ENCODE peak calls at places on chromosomes 6 and 20, in eight cellular contexts. One of them, this sample, is unnamed.

GRCh38 chr6:45074423-45074822 is 253.7 kb upstream of the RUNX2 start:
- ATAC-seq in HepG2: no peak
- ATAC-seq in right lobe of liver: no peak
- ATAC-seq in upper lobe of left lung: no peak
- ATAC-seq in IMR-90: no peak
- ATAC-seq in heart left ventricle: no peak
- ATAC-seq in body of pancreas: no peak
- ATAC-seq in GM12878: no peak
- ATAC-seq in this sample: no peak

GRCh38 chr20:58837717-58838116 is 13.0 kb downstream of the GNAS-AS1 start:
- ATAC-seq in heart left ventricle: no peak
- ATAC-seq in right lobe of liver: no peak
- ATAC-seq in IMR-90: no peak
- ATAC-seq in HepG2: no peak
- ATAC-seq in body of pancreas: no peak
- ATAC-seq in GM12878: no peak
- ATAC-seq in upper lobe of left lung: no peak
- ATAC-seq in this sample: no peak

GRCh38 chr6:16450285-16450684 is 211.9 kb downstream of the GMPR start:
- ATAC-seq in HepG2: no peak
- ATAC-seq in upper lobe of left lung: no peak
- ATAC-seq in body of pancreas: no peak
- ATAC-seq in GM12878: no peak
- ATAC-seq in IMR-90: peak; percentile 92
- ATAC-seq in right lobe of liver: no peak
- ATAC-seq in heart left ventricle: no peak
- ATAC-seq in this sample: no peak

GRCh38 chr6:31350551-31350950 is 6.4 kb downstream of the HLA-B start:
- ATAC-seq in GM12878: peak; percentile 29
- ATAC-seq in body of pancreas: no peak
- ATAC-seq in upper lobe of left lung: no peak
- ATAC-seq in HepG2: no peak
- ATAC-seq in IMR-90: no peak
- ATAC-seq in heart left ventricle: no peak
- ATAC-seq in right lobe of liver: no peak
- ATAC-seq in this sample: no peak

GRCh38 chr20:49310695-49311094 is 32.8 kb upstream of the ZNFX1 start:
- ATAC-seq in body of pancreas: no peak
- ATAC-seq in upper lobe of left lung: no peak
- ATAC-seq in HepG2: no peak
- ATAC-seq in GM12878: no peak
- ATAC-seq in heart left ventricle: no peak
- ATAC-seq in right lobe of liver: peak; percentile 16
- ATAC-seq in IMR-90: no peak
- ATAC-seq in this sample: no peak

GRCh38 chr6:26032387-26033131 is 54.7 kb upstream of the HFE start:
- ATAC-seq in heart left ventricle: no peak
- ATAC-seq in GM12878: peak; percentile 6
- ATAC-seq in HepG2: peak; percentile 22
- ATAC-seq in IMR-90: peak; percentile 12
- ATAC-seq in right lobe of liver: peak; percentile 19
- ATAC-seq in body of pancreas: peak; percentile 11
- ATAC-seq in upper lobe of left lung: peak; percentile 15
- ATAC-seq in this sample: peak; percentile 13

GRCh38 chr6:45946887-45947286 is 68.8 kb downstream of the CLIC5 start:
- ATAC-seq in upper lobe of left lung: no peak
- ATAC-seq in right lobe of liver: no peak
- ATAC-seq in IMR-90: no peak
- ATAC-seq in HepG2: no peak
- ATAC-seq in GM12878: no peak
- ATAC-seq in body of pancreas: no peak
- ATAC-seq in heart left ventricle: peak; percentile 14
- ATAC-seq in this sample: no peak

GRCh38 chr6:12013368-12013617 is 1.2 kb downstream of the HIVEP1 start:
- ATAC-seq in right lobe of liver: no peak
- ATAC-seq in HepG2: peak; percentile 0
- ATAC-seq in IMR-90: no peak
- ATAC-seq in heart left ventricle: no peak
- ATAC-seq in upper lobe of left lung: no peak
- ATAC-seq in GM12878: no peak
- ATAC-seq in body of pancreas: no peak
- ATAC-seq in this sample: no peak

GRCh38 chr20:3711418-3712043 is 869 bp downstream of the SIGLEC1 start:
- ATAC-seq in heart left ventricle: no peak
- ATAC-seq in GM12878: no peak
- ATAC-seq in HepG2: no peak
- ATAC-seq in IMR-90: no peak
- ATAC-seq in right lobe of liver: peak; percentile 6
- ATAC-seq in upper lobe of left lung: no peak
- ATAC-seq in body of pancreas: no peak
- ATAC-seq in this sample: no peak

GRCh38 chr6:89057759-89058158 is 22.8 kb upstream of the PNRC1 start:
- ATAC-seq in right lobe of liver: no peak
- ATAC-seq in GM12878: no peak
- ATAC-seq in body of pancreas: no peak
- ATAC-seq in heart left ventricle: no peak
- ATAC-seq in IMR-90: no peak
- ATAC-seq in HepG2: no peak
- ATAC-seq in upper lobe of left lung: no peak
- ATAC-seq in this sample: no peak

GRCh38 chr6:134039116-134039515 is 13.3 kb downstream of the SLC2A12 start:
- ATAC-seq in body of pancreas: no peak
- ATAC-seq in HepG2: no peak
- ATAC-seq in right lobe of liver: no peak
- ATAC-seq in IMR-90: no peak
- ATAC-seq in GM12878: no peak
- ATAC-seq in heart left ventricle: no peak
- ATAC-seq in upper lobe of left lung: no peak
- ATAC-seq in this sample: no peak

GRCh38 chr20:1491281-1491840 is at the start of gene SIRPB2:
- ATAC-seq in HepG2: no peak
- ATAC-seq in upper lobe of left lung: peak; percentile 73
- ATAC-seq in body of pancreas: no peak
- ATAC-seq in heart left ventricle: peak; percentile 45
- ATAC-seq in GM12878: no peak
- ATAC-seq in right lobe of liver: peak; percentile 77
- ATAC-seq in IMR-90: no peak
- ATAC-seq in this sample: peak; percentile 72

GRCh38 chr6:143248359-143248758 is 187.7 kb downstream of the AIG1 start:
- ATAC-seq in right lobe of liver: no peak
- ATAC-seq in body of pancreas: no peak
- ATAC-seq in upper lobe of left lung: no peak
- ATAC-seq in IMR-90: no peak
- ATAC-seq in HepG2: no peak
- ATAC-seq in heart left ventricle: no peak
- ATAC-seq in GM12878: no peak
- ATAC-seq in this sample: no peak

GRCh38 chr6:144314003-144314485 is 28.9 kb downstream of the UTRN start:
- ATAC-seq in body of pancreas: peak; percentile 51
- ATAC-seq in HepG2: peak; percentile 34
- ATAC-seq in IMR-90: peak; percentile 61
- ATAC-seq in right lobe of liver: peak; percentile 73
- ATAC-seq in heart left ventricle: peak; percentile 88
- ATAC-seq in upper lobe of left lung: peak; percentile 97
- ATAC-seq in GM12878: no peak
- ATAC-seq in this sample: peak; percentile 79

GRCh38 chr20:10699506-10699905 is 25.7 kb upstream of the JAG1 start:
- ATAC-seq in body of pancreas: no peak
- ATAC-seq in GM12878: no peak
- ATAC-seq in upper lobe of left lung: no peak
- ATAC-seq in HepG2: no peak
- ATAC-seq in heart left ventricle: no peak
- ATAC-seq in IMR-90: no peak
- ATAC-seq in right lobe of liver: no peak
- ATAC-seq in this sample: no peak

GRCh38 chr20:24370911-24371695 is 98.3 kb upstream of the SYNDIG1 start:
- ATAC-seq in HepG2: no peak
- ATAC-seq in IMR-90: no peak
- ATAC-seq in heart left ventricle: no peak
- ATAC-seq in right lobe of liver: no peak
- ATAC-seq in GM12878: no peak
- ATAC-seq in body of pancreas: no peak
- ATAC-seq in upper lobe of left lung: peak; percentile 32
- ATAC-seq in this sample: no peak

GRCh38 chr20:62019881-62020492 is 45.7 kb downstream of the TAF4 start:
- ATAC-seq in right lobe of liver: peak; percentile 12
- ATAC-seq in HepG2: peak; percentile 20
- ATAC-seq in GM12878: no peak
- ATAC-seq in body of pancreas: peak; percentile 39
- ATAC-seq in IMR-90: no peak
- ATAC-seq in heart left ventricle: peak; percentile 89
- ATAC-seq in upper lobe of left lung: no peak
- ATAC-seq in this sample: no peak

GRCh38 chr6:108294297-108294786 is 512 bp upstream of the AFG1L start:
- ATAC-seq in body of pancreas: no peak
- ATAC-seq in upper lobe of left lung: no peak
- ATAC-seq in GM12878: peak; percentile 56
- ATAC-seq in HepG2: peak; percentile 54
- ATAC-seq in IMR-90: peak; percentile 4
- ATAC-seq in heart left ventricle: no peak
- ATAC-seq in right lobe of liver: no peak
- ATAC-seq in this sample: peak; percentile 68

GRCh38 chr6:52420668-52421358 is 671 bp downstream of the EFHC1 start:
- ATAC-seq in heart left ventricle: no peak
- ATAC-seq in HepG2: peak; percentile 84
- ATAC-seq in right lobe of liver: peak; percentile 39
- ATAC-seq in IMR-90: peak; percentile 1
- ATAC-seq in body of pancreas: peak; percentile 1
- ATAC-seq in upper lobe of left lung: peak; percentile 5
- ATAC-seq in GM12878: peak; percentile 1
- ATAC-seq in this sample: no peak

GRCh38 chr6:159400806-159401205 is 231.6 kb downstream of the FNDC1 start:
- ATAC-seq in body of pancreas: no peak
- ATAC-seq in IMR-90: no peak
- ATAC-seq in HepG2: no peak
- ATAC-seq in GM12878: no peak
- ATAC-seq in upper lobe of left lung: no peak
- ATAC-seq in heart left ventricle: no peak
- ATAC-seq in right lobe of liver: no peak
- ATAC-seq in this sample: no peak
- H3K9me3 ChIP-seq in body of pancreas: no peaks in the 10 kb centered on the region
- H3K9me3 ChIP-seq in IMR-90: peaks cover 4% of the 10 kb centered on the region
- H3K9me3 ChIP-seq in HepG2: no peaks in the 10 kb centered on the region
- H3K9me3 ChIP-seq in GM12878: no peaks in the 10 kb centered on the region
- H3K9me3 ChIP-seq in upper lobe of left lung: no peaks in the 10 kb centered on the region
- H3K9me3 ChIP-seq in heart left ventricle: no peaks in the 10 kb centered on the region
- H3K9me3 ChIP-seq in right lobe of liver: no peaks in the 10 kb centered on the region
- H3K9me3 ChIP-seq in this sample: no peaks in the 10 kb centered on the region

DNA sequence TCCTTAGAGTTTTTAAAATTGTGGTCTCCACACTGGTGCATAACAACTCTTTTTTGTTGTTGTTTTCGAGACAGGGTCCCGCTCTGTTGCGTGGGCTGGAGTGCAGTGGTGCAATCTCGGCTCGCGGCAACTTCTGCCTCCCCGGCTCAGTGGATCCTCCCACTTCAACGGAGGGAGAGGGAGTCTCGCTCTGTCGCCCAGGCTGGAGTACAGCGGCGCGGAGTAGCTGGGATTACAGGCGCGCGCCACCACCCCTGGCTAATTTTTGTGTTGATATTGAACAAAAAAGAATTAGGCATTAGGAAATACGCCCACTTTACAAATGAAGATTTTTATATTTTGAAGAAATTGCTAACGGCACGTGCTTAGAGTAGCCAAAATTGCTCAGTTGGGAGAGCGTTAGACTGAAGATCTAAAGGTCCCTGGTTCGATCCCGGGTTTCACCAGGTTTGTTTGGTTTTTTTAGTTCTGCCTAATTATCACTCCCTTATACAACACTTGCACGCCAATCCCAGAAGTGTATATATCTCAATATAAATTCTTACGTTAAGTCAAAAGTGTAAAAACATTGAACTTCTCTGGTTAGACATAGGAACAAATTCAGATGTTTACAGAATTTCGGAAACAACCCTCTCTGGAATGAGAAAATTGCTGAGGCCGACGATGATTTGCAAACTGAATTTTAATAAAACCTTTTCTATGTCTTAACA is 159.6 kb downstream of the TRIM27 start:
- ATAC-seq in upper lobe of left lung: no peak
- ATAC-seq in HepG2: no peak
- ATAC-seq in body of pancreas: no peak
- ATAC-seq in heart left ventricle: no peak
- ATAC-seq in GM12878: no peak
- ATAC-seq in IMR-90: no peak
- ATAC-seq in right lobe of liver: no peak
- ATAC-seq in this sample: no peak
- TF ChIP-seq POLR2A in upper lobe of left lung: no peak
- TF ChIP-seq POLR2A in HepG2: no peak
- TF ChIP-seq POLR2A in body of pancreas: no peak
- TF ChIP-seq POLR2A in heart left ventricle: no peak
- TF ChIP-seq POLR2A in GM12878: no peak
- TF ChIP-seq POLR2A in IMR-90: no peak
- TF ChIP-seq POLR2A in right lobe of liver: no peak
- TF ChIP-seq POLR2A in this sample: no peak

GRCh38 chr6:135243871-135244796 is 63.0 kb downstream of the MYB start:
- ATAC-seq in right lobe of liver: no peak
- ATAC-seq in IMR-90: no peak
- ATAC-seq in heart left ventricle: no peak
- ATAC-seq in upper lobe of left lung: no peak
- ATAC-seq in body of pancreas: no peak
- ATAC-seq in HepG2: no peak
- ATAC-seq in GM12878: peak; percentile 38
- ATAC-seq in this sample: no peak
- H3K27me3 ChIP-seq in right lobe of liver: no peaks in the 10 kb centered on the region
- H3K27me3 ChIP-seq in IMR-90: peaks cover 2% of the 10 kb centered on the region
- H3K27me3 ChIP-seq in heart left ventricle: no peaks in the 10 kb centered on the region
- H3K27me3 ChIP-seq in upper lobe of left lung: no peaks in the 10 kb centered on the region
- H3K27me3 ChIP-seq in body of pancreas: no peaks in the 10 kb centered on the region
- H3K27me3 ChIP-seq in HepG2: no peaks in the 10 kb centered on the region
- H3K27me3 ChIP-seq in GM12878: no peaks in the 10 kb centered on the region
- H3K27me3 ChIP-seq in this sample: no peaks in the 10 kb centered on the region

GRCh38 chr20:34235875-34236274 is 5.3 kb upstream of the ASIP start:
- ATAC-seq in HepG2: no peak
- ATAC-seq in right lobe of liver: no peak
- ATAC-seq in heart left ventricle: no peak
- ATAC-seq in IMR-90: no peak
- ATAC-seq in body of pancreas: no peak
- ATAC-seq in upper lobe of left lung: no peak
- ATAC-seq in GM12878: no peak
- ATAC-seq in this sample: no peak

GRCh38 chr20:34231634-34232033 is 9.6 kb upstream of the ASIP start:
- ATAC-seq in right lobe of liver: no peak
- ATAC-seq in body of pancreas: no peak
- ATAC-seq in upper lobe of left lung: no peak
- ATAC-seq in heart left ventricle: no peak
- ATAC-seq in IMR-90: no peak
- ATAC-seq in GM12878: no peak
- ATAC-seq in HepG2: no peak
- ATAC-seq in this sample: no peak

GRCh38 chr20:34237942-34238341 is 3.3 kb upstream of the ASIP start:
- ATAC-seq in GM12878: no peak
- ATAC-seq in upper lobe of left lung: no peak
- ATAC-seq in body of pancreas: no peak
- ATAC-seq in heart left ventricle: no peak
- ATAC-seq in right lobe of liver: no peak
- ATAC-seq in HepG2: no peak
- ATAC-seq in IMR-90: no peak
- ATAC-seq in this sample: no peak

GRCh38 chr20:34232494-34233087 is 8.6 kb upstream of the ASIP start:
- ATAC-seq in IMR-90: no peak
- ATAC-seq in body of pancreas: no peak
- ATAC-seq in upper lobe of left lung: no peak
- ATAC-seq in GM12878: no peak
- ATAC-seq in heart left ventricle: no peak
- ATAC-seq in right lobe of liver: no peak
- ATAC-seq in HepG2: no peak
- ATAC-seq in this sample: no peak

GRCh38 chr20:34233687-34234086 is 7.5 kb upstream of the ASIP start:
- ATAC-seq in body of pancreas: no peak
- ATAC-seq in right lobe of liver: no peak
- ATAC-seq in HepG2: peak; percentile 40
- ATAC-seq in GM12878: no peak
- ATAC-seq in heart left ventricle: no peak
- ATAC-seq in upper lobe of left lung: no peak
- ATAC-seq in IMR-90: no peak
- ATAC-seq in this sample: no peak
- H3K9me3 ChIP-seq in body of pancreas: no peaks in the 10 kb centered on the region
- H3K9me3 ChIP-seq in right lobe of liver: no peaks in the 10 kb centered on the region
- H3K9me3 ChIP-seq in HepG2: no peaks in the 10 kb centered on the region
- H3K9me3 ChIP-seq in GM12878: no peaks in the 10 kb centered on the region
- H3K9me3 ChIP-seq in heart left ventricle: peaks cover 23% of the 10 kb centered on the region
- H3K9me3 ChIP-seq in upper lobe of left lung: peaks cover 10% of the 10 kb centered on the region
- H3K9me3 ChIP-seq in IMR-90: peaks cover 8% of the 10 kb centered on the region
- H3K9me3 ChIP-seq in this sample: no peaks in the 10 kb centered on the region